ENCODE peak calls at places on chromosomes 7 and 10, in five cellular contexts. W, U, V, J and R are unnamed samples.

GRCh38 chr7:84912018-84912417 is 274.8 kb downstream of the SEMA3D start:
- DNase-seq in V (no peak), W (no peak), J (no peak), U (no peak), R (no peak)

GRCh38 chr10:101897633-101898032 is 54.0 kb upstream of the KCNIP2 start:
- DNase-seq in V (peak), U (no peak), W (no peak), J (no peak), R (peak)

GRCh38 chr7:118104812-118105441 is 79.0 kb upstream of the LSM8 start:
- DNase-seq in V (peak), J (no peak), W (no peak), U (no peak), R (peak)

GRCh38 chr10:22453948-22454347 is 108.7 kb downstream of the SPAG6 start:
- DNase-seq in J (no peak), U (no peak), W (no peak), V (no peak), R (no peak)

GRCh38 chr10:24811906-24812305 is 88.2 kb upstream of the ARHGAP21 start:
- DNase-seq in V (peak), U (no peak), W (no peak), J (peak), R (no peak)

GRCh38 chr7:72476608-72477305 is 64.6 kb upstream of the CALN1 start:
- DNase-seq in W (no peak), J (no peak), U (no peak), V (no peak), R (no peak)

GRCh38 chr7:65923321-65923720 is 50.4 kb downstream of the VKORC1L1 start:
- DNase-seq in J (no peak), V (no peak), W (no peak), U (no peak), R (no peak)

GRCh38 chr10:52146766-52147165 is 167.3 kb upstream of the DKK1 start:
- DNase-seq in V (peak), J (no peak), W (no peak), U (no peak), R (no peak)

GRCh38 chr10:87842776-87843497 is 20.4 kb downstream of the KLLN start:
- DNase-seq in J (no peak), V (peak), W (peak), U (no peak), R (peak)

GRCh38 chr7:151759591-151760042 is 117.3 kb downstream of the PRKAG2 start:
- DNase-seq in V (peak), U (peak), J (peak), W (peak), R (peak)

GRCh38 chr10:57952741-57953140 is 315.0 kb downstream of the IPMK start:
- DNase-seq in U (no peak), W (no peak), J (no peak), V (peak), R (peak)

GRCh38 chr10:79407811-79408795 is 37.3 kb downstream of the ZCCHC24 start:
- DNase-seq in U (peak), J (no peak), V (peak), W (no peak), R (no peak)

GRCh38 chr10:92290076-92290836 is 622 bp downstream of the CPEB3 start:
- DNase-seq in U (no peak), W (peak), V (peak), J (no peak), R (peak)

GRCh38 chr7:4783762-4784351 is 8.4 kb downstream of the AP5Z1 start:
- DNase-seq in U (no peak), V (no peak), W (no peak), J (no peak), R (no peak)

GRCh38 chr10:102342462-102342861 is 53.0 kb upstream of the NFKB2 start:
- DNase-seq in U (no peak), J (no peak), W (peak), V (peak), R (peak)

GRCh38 chr10:103470755-103471653 is 8.0 kb downstream of the CALHM3 start:
- DNase-seq in V (no peak), J (no peak), W (no peak), U (no peak), R (no peak)

GRCh38 chr7:158495256-158495655 is 92.4 kb downstream of the PTPRN2 start:
- DNase-seq in V (no peak), U (no peak), J (no peak), W (no peak), R (no peak)

GRCh38 chr7:148242271-148242801 is 348.2 kb upstream of the C7orf33 start:
- DNase-seq in V (peak), J (peak), U (no peak), W (peak), R (peak)

GRCh38 chr10:30359373-30360206 is 10.5 kb upstream of the MTPAP start:
- DNase-seq in J (peak), U (no peak), W (peak), V (peak), R (peak)

GRCh38 chr10:86287422-86287793 is 79.2 kb downstream of the GRID1 start:
- DNase-seq in U (peak), J (no peak), W (no peak), V (no peak), R (no peak)

GRCh38 chr7:71005109-71005508 is 126.8 kb upstream of the GALNT17 start:
- DNase-seq in W (no peak), U (no peak), J (no peak), V (no peak), R (no peak)

GRCh38 chr7:81549484-81550016 is 220.3 kb downstream of the HGF start:
- DNase-seq in J (no peak), W (no peak), V (no peak), U (no peak), R (no peak)

GRCh38 chr10:78764846-78765430 is 303.8 kb upstream of the ZMIZ1 start:
- DNase-seq in J (no peak), W (no peak), V (no peak), U (no peak), R (no peak)

GRCh38 chr7:157139142-157140117 is 704 bp downstream of the UBE3C start:
- DNase-seq in U (no peak), V (peak), W (no peak), J (no peak), R (peak)

GRCh38 chr7:144588535-144588934 is 185.0 kb upstream of the NOBOX start:
- DNase-seq in J (no peak), U (no peak), V (no peak), W (no peak), R (no peak)

GRCh38 chr7:30247546-30248386 is 36.6 kb upstream of the ZNRF2 start:
- DNase-seq in J (no peak), U (no peak), W (no peak), V (no peak), R (no peak)

GRCh38 chr7:158281441-158281840 is 306.2 kb downstream of the PTPRN2 start:
- DNase-seq in V (no peak), W (no peak), J (no peak), U (no peak), R (no peak)

GRCh38 chr7:50312589-50313162 is 8.2 kb downstream of the IKZF1 start:
- DNase-seq in U (no peak), W (no peak), V (no peak), J (no peak), R (no peak)

GRCh38 chr7:22934473-22935065 is 79.4 kb downstream of the HYCC1 start:
- DNase-seq in J (no peak), V (peak), W (no peak), U (no peak), R (no peak)

GRCh38 chr7:78605131-78605530 is 806.6 kb downstream of the PHTF2 start:
- DNase-seq in W (no peak), J (no peak), U (no peak), V (peak), R (no peak)

GRCh38 chr7:32506266-32507054 is 11.2 kb downstream of the AVL9 start:
- DNase-seq in J (no peak), U (no peak), V (peak), W (peak), R (peak)

GRCh38 chr7:31263363-31263762 is 77.2 kb downstream of the NEUROD6 start:
- DNase-seq in U (no peak), V (no peak), W (peak), J (no peak), R (no peak)

GRCh38 chr10:85008493-85009181 is 680.2 kb downstream of the CCSER2 start:
- DNase-seq in J (no peak), U (no peak), V (no peak), W (no peak), R (no peak)

GRCh38 chr7:108805808-108806397 is 236.2 kb downstream of the DNAJB9 start:
- DNase-seq in J (no peak), W (no peak), U (no peak), V (peak), R (peak)

GRCh38 chr7:5177060-5177459 is 13.0 kb upstream of the WIPI2 start:
- DNase-seq in U (no peak), J (no peak), V (peak), W (no peak), R (peak)

GRCh38 chr10:126376956-126377355 is 11.3 kb downstream of the ADAM12 start:
- DNase-seq in V (peak), U (no peak), W (peak), J (no peak), R (peak)

DNA sequence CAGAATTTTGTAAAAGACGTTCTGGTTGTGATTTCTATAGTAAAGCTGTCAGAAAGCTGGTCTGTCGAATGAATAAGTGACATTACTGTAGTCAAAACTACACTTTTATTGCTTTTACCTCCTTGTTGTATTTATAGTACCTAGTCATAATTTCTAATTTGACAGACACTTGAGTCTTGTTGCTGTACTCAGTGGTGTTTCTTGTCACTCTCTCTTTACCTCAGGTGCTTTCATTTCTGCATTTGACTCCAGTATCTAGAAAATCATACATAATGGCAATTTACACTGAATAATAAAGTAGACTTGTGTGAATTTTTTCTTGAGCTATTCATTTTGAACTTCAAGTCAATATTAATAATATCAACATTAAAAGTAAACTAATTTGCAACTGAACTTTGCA is 257.6 kb upstream of the TEX47 start:
- DNase-seq in V (no peak), J (no peak), U (no peak), W (no peak), R (no peak)
- TF ChIP-seq CTCF in V (no peak), J (no peak), U (no peak), W (no peak), R (no peak)

GRCh38 chr7:82810558-82811259 is 352.0 kb downstream of the PCLO start:
- DNase-seq in V (peak), U (no peak), J (peak), W (no peak), R (peak)

GRCh38 chr7:82821037-82821436 is 341.6 kb downstream of the PCLO start:
- DNase-seq in V (no peak), J (no peak), W (no peak), U (no peak), R (no peak)

GRCh38 chr7:82818091-82818620 is 344.5 kb downstream of the PCLO start:
- DNase-seq in U (no peak), V (no peak), J (no peak), W (no peak), R (no peak)

GRCh38 chr7:82816272-82816671 is 346.4 kb downstream of the PCLO start:
- DNase-seq in J (no peak), W (no peak), U (no peak), V (no peak), R (no peak)
- TF ChIP-seq CTCF in J (no peak), W (peak), U (peak), V (no peak), R (no peak)

GRCh38 chr7:26151953-26152781 is at the start of gene NFE2L3:
- DNase-seq in U (no peak), W (no peak), J (peak), V (peak), R (peak)

GRCh38 chr7:26153246-26153822 is 1.3 kb downstream of the NFE2L3 start:
- DNase-seq in J (no peak), V (no peak), U (no peak), W (no peak), R (no peak)

GRCh38 chr7:26151650-26151952 is 397 bp upstream of the NFE2L3 start:
- DNase-seq in W (no peak), U (no peak), V (no peak), J (no peak), R (no peak)

GRCh38 chr7:26155531-26156375 is 3.8 kb downstream of the NFE2L3 start:
- DNase-seq in V (peak), W (peak), J (no peak), U (no peak), R (peak)

GRCh38 chr7:26153823-26154783 is 2.1 kb downstream of the NFE2L3 start:
- DNase-seq in W (no peak), U (no peak), V (peak), J (no peak), R (no peak)
- TF ChIP-seq CTCF in W (no peak), U (no peak), V (no peak), J (no peak), R (no peak)

DNA sequence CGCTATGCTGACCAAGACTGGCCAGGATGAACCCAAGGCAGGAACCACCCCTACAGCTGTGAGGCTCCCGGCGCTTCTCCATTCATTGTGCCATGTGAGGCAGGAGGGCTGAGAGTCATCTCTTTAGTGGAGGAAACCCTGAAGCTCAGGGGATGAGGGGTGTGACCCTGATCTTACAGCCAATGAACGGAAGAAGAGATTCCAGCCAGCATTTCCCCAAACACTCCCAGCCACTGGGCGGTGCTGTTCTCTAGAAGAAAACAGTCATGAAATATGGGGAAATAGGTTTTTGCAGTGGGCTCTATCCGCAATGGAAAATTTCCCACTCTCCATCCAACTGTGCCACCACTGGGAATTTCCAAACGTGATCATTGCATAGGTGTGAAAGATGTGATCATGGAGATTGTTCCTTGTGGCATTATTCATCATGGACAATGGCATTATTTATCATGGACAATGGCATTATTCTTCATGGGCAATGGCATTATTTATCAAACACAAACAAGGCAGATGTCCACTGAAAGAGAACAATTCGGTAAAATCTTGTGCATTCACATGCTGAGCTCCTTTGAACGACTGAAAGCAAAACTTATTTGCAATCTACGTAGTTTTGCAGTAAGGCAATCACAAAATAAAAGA is 14.0 kb upstream of the SLC18A2 start:
- DNase-seq in V (peak), W (no peak), U (no peak), J (no peak), R (peak)
- TF ChIP-seq CTCF in V (peak), W (peak), U (peak), J (peak), R (peak)